ENCODE peak calls at places on chromosomes 6 and 20, in four cellular contexts. Y is Right ventricle myocardium superior, D is mesenchymal stem cell, L is astrocyte of the spinal cord. E is an unnamed sample.

GRCh38 chr6:157182503-157183254 is 140.6 kb downstream of the TMEM242 start:
- DNase-seq in L (no peak), D (no peak), Y (no peak), E (no peak)

GRCh38 chr6:32177182-32177787 is 920 bp upstream of the RNF5 start:
- DNase-seq in L (no peak), D (no peak), Y (no peak), E (no peak)

GRCh38 chr6:33812669-33813068 is 8.9 kb upstream of the MLN start:
- DNase-seq in L (peak), Y (peak), D (peak), E (peak)

GRCh38 chr6:56370591-56371198 is 123.3 kb upstream of the COL21A1 start:
- DNase-seq in L (peak), D (peak), Y (no peak), E (peak)

GRCh38 chr20:58523916-58524315 is 8.7 kb upstream of the APCDD1L start:
- DNase-seq in Y (no peak), L (peak), D (peak), E (peak)

GRCh38 chr6:27451660-27452390 is 21.1 kb downstream of the ZNF184 start:
- DNase-seq in L (no peak), D (no peak), Y (no peak), E (no peak)

GRCh38 chr6:157987788-157988699 is 6.4 kb downstream of the SYNJ2 start:
- DNase-seq in L (no peak), D (no peak), Y (no peak), E (no peak)

GRCh38 chr6:15088904-15089568 is 156.8 kb upstream of the JARID2 start:
- DNase-seq in L (no peak), D (peak), Y (no peak), E (no peak)

GRCh38 chr20:62737271-62737761 is 28.7 kb downstream of the NTSR1 start:
- DNase-seq in L (no peak), Y (peak), D (no peak), E (no peak)

GRCh38 chr20:44501448-44501847 is 20.4 kb downstream of the SERINC3 start:
- DNase-seq in D (peak), L (peak), Y (no peak), E (peak)

GRCh38 chr6:153944197-153944596 is 94.8 kb upstream of the OPRM1 start:
- DNase-seq in D (no peak), Y (no peak), L (no peak), E (no peak)

GRCh38 chr6:170210651-170211403 is 80.1 kb downstream of the DLL1 start:
- DNase-seq in D (no peak), Y (no peak), L (no peak), E (no peak)

GRCh38 chr20:34143951-34144350 is 31.9 kb upstream of the EIF2S2 start:
- DNase-seq in L (no peak), Y (no peak), D (peak), E (peak)

GRCh38 chr6:26295691-26296555 is 69.1 kb upstream of the BTN3A2 start:
- DNase-seq in L (peak), D (peak), Y (no peak), E (peak)

GRCh38 chr20:36873498-36874189 is 2.3 kb upstream of the TLDC2 start:
- DNase-seq in L (no peak), D (no peak), Y (no peak), E (no peak)

GRCh38 chr6:28648035-28648877 is 122.6 kb downstream of the GPX5 start:
- DNase-seq in D (peak), Y (no peak), L (peak), E (peak)

GRCh38 chr6:152112503-152113261 is 305.2 kb downstream of the ESR1 start:
- DNase-seq in L (no peak), Y (peak), D (no peak), E (no peak)

GRCh38 chr20:2297352-2297717 is 1.5 kb downstream of the TGM3 start:
- DNase-seq in D (no peak), Y (no peak), L (peak), E (peak)

GRCh38 chr20:25011261-25011660 is 18.7 kb upstream of the APMAP start:
- DNase-seq in D (no peak), L (no peak), Y (no peak), E (no peak)

GRCh38 chr20:23231561-23232218 is 118.9 kb upstream of the NXT1 start:
- DNase-seq in D (peak), L (peak), Y (no peak), E (peak)

GRCh38 chr6:141421378-141421777 is 711.3 kb upstream of the GJE1 start:
- DNase-seq in D (peak), L (peak), Y (no peak), E (peak)

GRCh38 chr6:156876302-156876701 is 99.1 kb downstream of the ARID1B start:
- DNase-seq in L (no peak), D (no peak), Y (peak), E (no peak)

GRCh38 chr6:43707269-43707668 is 19.7 kb upstream of the MRPS18A start:
- DNase-seq in D (no peak), L (no peak), Y (no peak), E (no peak)

GRCh38 chr6:34546551-34547321 is 9.4 kb downstream of the SPDEF start:
- DNase-seq in D (no peak), Y (peak), L (no peak), E (no peak)

GRCh38 chr20:10040070-10040970 is 5.5 kb downstream of the ANKEF1 start:
- DNase-seq in D (peak), Y (no peak), L (peak), E (peak)

GRCh38 chr20:16708590-16708989 is 21.2 kb upstream of the SNRPB2 start:
- DNase-seq in Y (no peak), L (no peak), D (no peak), E (no peak)

GRCh38 chr20:41098703-41099250 is 38.6 kb upstream of the PLCG1 start:
- DNase-seq in D (peak), L (no peak), Y (no peak), E (peak)

GRCh38 chr6:147127587-147127986 is 76.6 kb upstream of the STXBP5 start:
- DNase-seq in D (no peak), Y (no peak), L (no peak), E (peak)

E was measured in choroid plexus epithelial cell.